ENCODE peak calls at places on chromosomes 7 and 10, in seven cellular contexts. One of them, this sample, is unnamed.

GRCh38 chr7:89994483-89994882 is 159.8 kb upstream of the STEAP1 start:
- DNase-seq in neuronal stem cell: no peak
- DNase-seq in H1: no peak
- DNase-seq in mesendoderm: no peak
- DNase-seq in trophoblast cell: no peak
- DNase-seq in H9: no peak
- DNase-seq in mesenchymal stem cell: no peak
- DNase-seq in this sample: no peak

GRCh38 chr7:150801946-150802771 is 1.6 kb downstream of the TMEM176A start:
- DNase-seq in neuronal stem cell: no peak
- DNase-seq in H1: no peak
- DNase-seq in mesendoderm: no peak
- DNase-seq in trophoblast cell: no peak
- DNase-seq in H9: no peak
- DNase-seq in mesenchymal stem cell: no peak
- DNase-seq in this sample: no peak

GRCh38 chr7:84274029-84274638 is 79.5 kb upstream of the SEMA3A start:
- DNase-seq in neuronal stem cell: peak; percentile 67
- DNase-seq in H1: no peak
- DNase-seq in mesendoderm: peak; percentile 11
- DNase-seq in trophoblast cell: no peak
- DNase-seq in H9: no peak
- DNase-seq in mesenchymal stem cell: peak; percentile 21
- DNase-seq in this sample: peak; percentile 10

GRCh38 chr7:54409917-54410316 is 132.3 kb upstream of the VSTM2A start:
- DNase-seq in neuronal stem cell: no peak
- DNase-seq in H1: no peak
- DNase-seq in mesendoderm: no peak
- DNase-seq in trophoblast cell: no peak
- DNase-seq in H9: no peak
- DNase-seq in mesenchymal stem cell: no peak
- DNase-seq in this sample: no peak

GRCh38 chr7:15459018-15459621 is 102.7 kb downstream of the AGMO start:
- DNase-seq in neuronal stem cell: no peak
- DNase-seq in H1: no peak
- DNase-seq in mesendoderm: peak; percentile 57
- DNase-seq in trophoblast cell: no peak
- DNase-seq in H9: no peak
- DNase-seq in mesenchymal stem cell: no peak
- DNase-seq in this sample: no peak

GRCh38 chr10:75619636-75620035 is 188.2 kb downstream of the LRMDA start:
- DNase-seq in neuronal stem cell: no peak
- DNase-seq in H1: no peak
- DNase-seq in mesendoderm: no peak
- DNase-seq in trophoblast cell: no peak
- DNase-seq in H9: no peak
- DNase-seq in mesenchymal stem cell: no peak
- DNase-seq in this sample: no peak

GRCh38 chr7:157612664-157613561 is 276.1 kb downstream of the DNAJB6 start:
- DNase-seq in neuronal stem cell: no peak
- DNase-seq in H1: peak; percentile 54
- DNase-seq in mesendoderm: no peak
- DNase-seq in trophoblast cell: peak; percentile 2
- DNase-seq in H9: peak; percentile 70
- DNase-seq in mesenchymal stem cell: no peak
- DNase-seq in this sample: no peak

GRCh38 chr10:88411772-88412349 is 171.3 kb downstream of the RNLS start:
- DNase-seq in neuronal stem cell: no peak
- DNase-seq in H1: no peak
- DNase-seq in mesendoderm: no peak
- DNase-seq in trophoblast cell: no peak
- DNase-seq in H9: no peak
- DNase-seq in mesenchymal stem cell: no peak
- DNase-seq in this sample: peak; percentile 18

GRCh38 chr10:6912424-6912823 is 332.3 kb upstream of the PRKCQ start:
- DNase-seq in neuronal stem cell: no peak
- DNase-seq in H1: no peak
- DNase-seq in mesendoderm: no peak
- DNase-seq in trophoblast cell: no peak
- DNase-seq in H9: no peak
- DNase-seq in mesenchymal stem cell: peak; percentile 54
- DNase-seq in this sample: peak; percentile 15

GRCh38 chr10:119713744-119714483 is 11.9 kb upstream of the INPP5F start:
- DNase-seq in neuronal stem cell: no peak
- DNase-seq in H1: no peak
- DNase-seq in mesendoderm: no peak
- DNase-seq in trophoblast cell: no peak
- DNase-seq in H9: no peak
- DNase-seq in mesenchymal stem cell: no peak
- DNase-seq in this sample: peak; percentile 21

GRCh38 chr7:7738622-7739021 is 20.2 kb upstream of the RPA3 start:
- DNase-seq in neuronal stem cell: no peak
- DNase-seq in H1: no peak
- DNase-seq in mesendoderm: no peak
- DNase-seq in trophoblast cell: no peak
- DNase-seq in H9: no peak
- DNase-seq in mesenchymal stem cell: no peak
- DNase-seq in this sample: no peak
- H2BK120ac ChIP-seq in neuronal stem cell: no peak overlapping the region
- H2BK120ac ChIP-seq in H1: no peak overlapping the region
- H2BK120ac ChIP-seq in mesendoderm: no peak overlapping the region
- H2BK120ac ChIP-seq in trophoblast cell: no peak overlapping the region
- H2BK120ac ChIP-seq in H9: no peak overlapping the region
- H2BK120ac ChIP-seq in mesenchymal stem cell: no peak overlapping the region
- H2BK120ac ChIP-seq in this sample: no peak overlapping the region

GRCh38 chr10:114703377-114704125 is 45.5 kb upstream of the ABLIM1 start:
- DNase-seq in neuronal stem cell: no peak
- DNase-seq in H1: peak; percentile 48
- DNase-seq in mesendoderm: peak; percentile 51
- DNase-seq in trophoblast cell: no peak
- DNase-seq in H9: no peak
- DNase-seq in mesenchymal stem cell: no peak
- DNase-seq in this sample: peak; percentile 43

GRCh38 chr10:114708717-114709352 is 50.8 kb upstream of the ABLIM1 start:
- DNase-seq in neuronal stem cell: no peak
- DNase-seq in H1: no peak
- DNase-seq in mesendoderm: peak; percentile 81
- DNase-seq in trophoblast cell: peak; percentile 70
- DNase-seq in H9: no peak
- DNase-seq in mesenchymal stem cell: peak; percentile 79
- DNase-seq in this sample: peak; percentile 89

GRCh38 chr10:114704720-114705119 is 46.6 kb upstream of the ABLIM1 start:
- DNase-seq in neuronal stem cell: no peak
- DNase-seq in H1: no peak
- DNase-seq in mesendoderm: no peak
- DNase-seq in trophoblast cell: no peak
- DNase-seq in H9: no peak
- DNase-seq in mesenchymal stem cell: no peak
- DNase-seq in this sample: no peak

GRCh38 chr10:114708084-114708483 is 50.0 kb upstream of the ABLIM1 start:
- DNase-seq in neuronal stem cell: no peak
- DNase-seq in H1: no peak
- DNase-seq in mesendoderm: no peak
- DNase-seq in trophoblast cell: no peak
- DNase-seq in H9: no peak
- DNase-seq in mesenchymal stem cell: no peak
- DNase-seq in this sample: no peak

DNA sequence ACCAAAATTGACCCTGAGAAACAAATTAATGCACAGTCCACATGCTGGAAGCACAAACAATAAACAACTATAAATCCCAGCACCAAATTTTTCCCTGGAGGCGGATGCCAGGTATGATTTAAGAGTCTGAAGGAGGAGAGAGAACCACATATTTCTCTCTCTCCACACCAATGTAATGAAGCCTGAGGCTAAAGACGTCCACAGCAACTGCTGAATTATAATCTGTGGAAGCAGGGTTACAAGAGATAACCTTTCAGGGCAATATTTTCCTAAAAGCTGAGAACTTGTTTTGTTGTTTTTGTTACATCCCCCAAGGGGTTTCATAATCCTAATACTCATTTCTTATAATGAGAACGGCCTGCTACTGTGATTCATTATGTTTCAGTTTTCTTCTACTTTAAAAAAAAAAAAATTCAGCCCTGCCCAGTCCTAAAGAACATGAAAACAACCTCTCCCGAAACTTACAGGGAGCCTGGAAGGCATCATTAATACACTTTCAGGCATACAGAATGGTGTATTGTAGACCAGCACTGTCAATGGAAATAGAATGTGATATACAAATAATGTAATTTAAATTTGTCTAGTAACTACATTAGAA is 48.5 kb upstream of the ABLIM1 start:
- DNase-seq in neuronal stem cell: no peak
- DNase-seq in H1: no peak
- DNase-seq in mesendoderm: no peak
- DNase-seq in trophoblast cell: peak; percentile 69
- DNase-seq in H9: no peak
- DNase-seq in mesenchymal stem cell: no peak
- DNase-seq in this sample: no peak
- H2BK120ac ChIP-seq in neuronal stem cell: no peak overlapping the region
- H2BK120ac ChIP-seq in H1: no peak overlapping the region
- H2BK120ac ChIP-seq in mesendoderm: peak overlapping the region; percentile 28
- H2BK120ac ChIP-seq in trophoblast cell: no peak overlapping the region
- H2BK120ac ChIP-seq in H9: no peak overlapping the region
- H2BK120ac ChIP-seq in mesenchymal stem cell: no peak overlapping the region
- H2BK120ac ChIP-seq in this sample: no peak overlapping the region

GRCh38 chr10:129891806-129892205 is 72.3 kb downstream of the EBF3 start:
- DNase-seq in neuronal stem cell: no peak
- DNase-seq in H1: no peak
- DNase-seq in mesendoderm: peak; percentile 41
- DNase-seq in trophoblast cell: no peak
- DNase-seq in H9: peak; percentile 63
- DNase-seq in mesenchymal stem cell: no peak
- DNase-seq in this sample: no peak

GRCh38 chr10:129888784-129889616 is 75.1 kb downstream of the EBF3 start:
- DNase-seq in neuronal stem cell: peak; percentile 46
- DNase-seq in H1: peak; percentile 93
- DNase-seq in mesendoderm: peak; percentile 86
- DNase-seq in trophoblast cell: peak; percentile 19
- DNase-seq in H9: peak; percentile 93
- DNase-seq in mesenchymal stem cell: peak; percentile 44
- DNase-seq in this sample: peak; percentile 15

GRCh38 chr10:129890170-129890569 is 73.9 kb downstream of the EBF3 start:
- DNase-seq in neuronal stem cell: no peak
- DNase-seq in H1: no peak
- DNase-seq in mesendoderm: no peak
- DNase-seq in trophoblast cell: no peak
- DNase-seq in H9: no peak
- DNase-seq in mesenchymal stem cell: no peak
- DNase-seq in this sample: no peak

GRCh38 chr10:129884390-129884779 is 79.7 kb downstream of the EBF3 start:
- DNase-seq in neuronal stem cell: no peak
- DNase-seq in H1: no peak
- DNase-seq in mesendoderm: no peak
- DNase-seq in trophoblast cell: no peak
- DNase-seq in H9: no peak
- DNase-seq in mesenchymal stem cell: no peak
- DNase-seq in this sample: no peak

GRCh38 chr10:129887986-129888783 is 75.9 kb downstream of the EBF3 start:
- DNase-seq in neuronal stem cell: no peak
- DNase-seq in H1: no peak
- DNase-seq in mesendoderm: no peak
- DNase-seq in trophoblast cell: no peak
- DNase-seq in H9: no peak
- DNase-seq in mesenchymal stem cell: no peak
- DNase-seq in this sample: no peak
- H2BK120ac ChIP-seq in neuronal stem cell: no peak overlapping the region
- H2BK120ac ChIP-seq in H1: no peak overlapping the region
- H2BK120ac ChIP-seq in mesendoderm: no peak overlapping the region
- H2BK120ac ChIP-seq in trophoblast cell: no peak overlapping the region
- H2BK120ac ChIP-seq in H9: no peak overlapping the region
- H2BK120ac ChIP-seq in mesenchymal stem cell: no peak overlapping the region
- H2BK120ac ChIP-seq in this sample: no peak overlapping the region

DNA sequence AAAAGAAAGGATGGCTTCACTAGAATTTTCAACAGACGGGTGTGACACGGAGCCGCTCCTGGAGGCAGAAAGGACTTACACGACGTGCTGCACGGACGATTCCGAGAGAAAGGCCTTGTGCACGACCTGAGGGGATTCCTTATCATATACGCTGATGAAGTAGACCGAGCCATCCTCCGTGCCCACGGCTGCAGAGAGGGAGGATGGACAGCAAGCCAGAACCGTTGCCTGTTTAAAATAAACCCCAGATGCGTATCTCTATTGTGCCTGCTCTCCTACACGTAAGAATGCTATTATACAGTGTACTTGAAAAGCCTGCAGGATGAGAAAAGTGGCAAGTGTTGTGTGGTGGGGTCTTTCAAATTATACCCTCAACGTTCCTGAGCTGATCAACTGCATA is 38.4 kb downstream of the CFAP43 start:
- DNase-seq in neuronal stem cell: no peak
- DNase-seq in H1: no peak
- DNase-seq in mesendoderm: no peak
- DNase-seq in trophoblast cell: no peak
- DNase-seq in H9: no peak
- DNase-seq in mesenchymal stem cell: no peak
- DNase-seq in this sample: no peak
- H2BK120ac ChIP-seq in neuronal stem cell: no peak overlapping the region
- H2BK120ac ChIP-seq in H1: no peak overlapping the region
- H2BK120ac ChIP-seq in mesendoderm: no peak overlapping the region
- H2BK120ac ChIP-seq in trophoblast cell: no peak overlapping the region
- H2BK120ac ChIP-seq in H9: no peak overlapping the region
- H2BK120ac ChIP-seq in mesenchymal stem cell: no peak overlapping the region
- H2BK120ac ChIP-seq in this sample: no peak overlapping the region

This sample was measured in IMR-90.